ENCODE peak calls at places on chromosome 10, in seven cellular contexts. One of them, this sample, is unnamed.
A peak's percentile ranks its signal among the peaks of the same experiment; 100 is the strongest.

GRCh38 chr10:127398140-127398966 is 150.8 kb upstream of the NPS start:
- DNase-seq in esophagus squamous epithelium: no peak
- DNase-seq in Peyer's patch: no peak
- DNase-seq in pancreas: no peak
- DNase-seq in Panc1: no peak
- DNase-seq in SJSA1: peak; percentile 44
- DNase-seq in effector memory CD4-positive, alpha-beta T cell: no peak
- DNase-seq in this sample: no peak

GRCh38 chr10:18478354-18478753 is 173.0 kb downstream of the NSUN6 start:
- DNase-seq in effector memory CD4-positive, alpha-beta T cell: no peak
- DNase-seq in Peyer's patch: no peak
- DNase-seq in Panc1: no peak
- DNase-seq in esophagus squamous epithelium: no peak
- DNase-seq in SJSA1: no peak
- DNase-seq in pancreas: no peak
- DNase-seq in this sample: no peak

GRCh38 chr10:131855763-131856401 is 44.9 kb upstream of the PPP2R2D start:
- DNase-seq in SJSA1: no peak
- DNase-seq in Panc1: no peak
- DNase-seq in esophagus squamous epithelium: no peak
- DNase-seq in Peyer's patch: peak; percentile 34
- DNase-seq in effector memory CD4-positive, alpha-beta T cell: no peak
- DNase-seq in pancreas: peak; percentile 55
- DNase-seq in this sample: no peak

GRCh38 chr10:60099998-60100747 is 193.8 kb upstream of the CCDC6 start:
- DNase-seq in effector memory CD4-positive, alpha-beta T cell: no peak
- DNase-seq in Panc1: no peak
- DNase-seq in Peyer's patch: no peak
- DNase-seq in esophagus squamous epithelium: no peak
- DNase-seq in SJSA1: peak; percentile 28
- DNase-seq in pancreas: no peak
- DNase-seq in this sample: peak; percentile 27

GRCh38 chr10:120810298-120810697 is 40.9 kb upstream of the WDR11 start:
- DNase-seq in Peyer's patch: no peak
- DNase-seq in pancreas: no peak
- DNase-seq in effector memory CD4-positive, alpha-beta T cell: no peak
- DNase-seq in esophagus squamous epithelium: no peak
- DNase-seq in Panc1: no peak
- DNase-seq in SJSA1: no peak
- DNase-seq in this sample: no peak

GRCh38 chr10:18875480-18875879 is 173.1 kb upstream of the MALRD1 start:
- DNase-seq in Peyer's patch: no peak
- DNase-seq in pancreas: no peak
- DNase-seq in esophagus squamous epithelium: no peak
- DNase-seq in effector memory CD4-positive, alpha-beta T cell: no peak
- DNase-seq in Panc1: no peak
- DNase-seq in SJSA1: no peak
- DNase-seq in this sample: no peak

GRCh38 chr10:32377458-32378370 is 30.8 kb upstream of the EPC1 start:
- DNase-seq in pancreas: no peak
- DNase-seq in esophagus squamous epithelium: no peak
- DNase-seq in SJSA1: peak; percentile 68
- DNase-seq in Peyer's patch: no peak
- DNase-seq in Panc1: no peak
- DNase-seq in effector memory CD4-positive, alpha-beta T cell: peak; percentile 27
- DNase-seq in this sample: no peak

GRCh38 chr10:132519382-132520146 is 18.0 kb upstream of the INPP5A start:
- DNase-seq in Panc1: no peak
- DNase-seq in effector memory CD4-positive, alpha-beta T cell: no peak
- DNase-seq in SJSA1: no peak
- DNase-seq in esophagus squamous epithelium: no peak
- DNase-seq in pancreas: peak; percentile 80
- DNase-seq in Peyer's patch: peak; percentile 46
- DNase-seq in this sample: no peak

GRCh38 chr10:15201589-15202300 is 33.3 kb upstream of the NMT2 start:
- DNase-seq in Panc1: no peak
- DNase-seq in SJSA1: peak; percentile 83
- DNase-seq in Peyer's patch: no peak
- DNase-seq in esophagus squamous epithelium: no peak
- DNase-seq in pancreas: no peak
- DNase-seq in effector memory CD4-positive, alpha-beta T cell: no peak
- DNase-seq in this sample: no peak

GRCh38 chr10:24238527-24239247 is 29.7 kb downstream of the KIAA1217 start:
- DNase-seq in SJSA1: no peak
- DNase-seq in Peyer's patch: no peak
- DNase-seq in effector memory CD4-positive, alpha-beta T cell: no peak
- DNase-seq in pancreas: no peak
- DNase-seq in Panc1: no peak
- DNase-seq in esophagus squamous epithelium: no peak
- DNase-seq in this sample: no peak

GRCh38 chr10:5544216-5544805 is 19.6 kb downstream of the CALML3 start:
- DNase-seq in effector memory CD4-positive, alpha-beta T cell: no peak
- DNase-seq in esophagus squamous epithelium: no peak
- DNase-seq in Peyer's patch: peak; percentile 28
- DNase-seq in Panc1: no peak
- DNase-seq in pancreas: no peak
- DNase-seq in SJSA1: no peak
- DNase-seq in this sample: no peak

GRCh38 chr10:110664483-110665420 is 20.6 kb downstream of the RBM20 start:
- DNase-seq in effector memory CD4-positive, alpha-beta T cell: no peak
- DNase-seq in SJSA1: peak; percentile 90
- DNase-seq in pancreas: no peak
- DNase-seq in Panc1: peak; percentile 64
- DNase-seq in Peyer's patch: no peak
- DNase-seq in esophagus squamous epithelium: no peak
- DNase-seq in this sample: no peak
- H3K27ac ChIP-seq in effector memory CD4-positive, alpha-beta T cell: no peak overlapping the region
- H3K27ac ChIP-seq in SJSA1: peak overlapping the region; percentile 73
- H3K27ac ChIP-seq in pancreas: no peak overlapping the region
- H3K27ac ChIP-seq in Panc1: no peak overlapping the region
- H3K27ac ChIP-seq in Peyer's patch: no peak overlapping the region
- H3K27ac ChIP-seq in esophagus squamous epithelium: no peak overlapping the region
- H3K27ac ChIP-seq in this sample: no peak overlapping the region

DNA sequence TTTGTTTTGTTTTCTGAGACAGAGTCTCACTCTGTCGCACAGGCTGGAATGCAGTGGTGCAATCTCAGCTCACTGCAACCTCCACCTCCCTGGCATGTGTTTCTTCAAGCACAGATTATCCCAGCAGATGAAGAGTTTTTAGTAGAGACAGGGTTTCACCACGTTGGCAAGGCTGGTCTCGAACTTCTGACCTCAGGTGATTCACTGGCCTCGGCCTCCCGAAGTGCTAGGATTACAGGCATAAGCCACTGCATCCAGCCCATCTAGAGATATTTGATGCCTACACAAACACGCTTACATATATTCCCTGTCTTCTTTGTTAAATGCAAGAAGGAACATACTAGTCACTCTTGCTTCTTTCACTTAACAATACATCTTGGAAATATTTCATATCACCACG is 5.9 kb upstream of the PTF1A start:
- DNase-seq in pancreas: no peak
- DNase-seq in Peyer's patch: no peak
- DNase-seq in esophagus squamous epithelium: no peak
- DNase-seq in Panc1: no peak
- DNase-seq in effector memory CD4-positive, alpha-beta T cell: no peak
- DNase-seq in SJSA1: no peak
- DNase-seq in this sample: no peak
- H3K4me1 ChIP-seq in pancreas: peaks cover 5% of the 10 kb centered on the region
- H3K4me1 ChIP-seq in Peyer's patch: no peaks in the 10 kb centered on the region
- H3K4me1 ChIP-seq in esophagus squamous epithelium: no peaks in the 10 kb centered on the region
- H3K4me1 ChIP-seq in Panc1: no peaks in the 10 kb centered on the region
- H3K4me1 ChIP-seq in effector memory CD4-positive, alpha-beta T cell: no peaks in the 10 kb centered on the region
- H3K4me1 ChIP-seq in SJSA1: no peaks in the 10 kb centered on the region
- H3K4me1 ChIP-seq in this sample: peaks cover 2% of the 10 kb centered on the region

DNA sequence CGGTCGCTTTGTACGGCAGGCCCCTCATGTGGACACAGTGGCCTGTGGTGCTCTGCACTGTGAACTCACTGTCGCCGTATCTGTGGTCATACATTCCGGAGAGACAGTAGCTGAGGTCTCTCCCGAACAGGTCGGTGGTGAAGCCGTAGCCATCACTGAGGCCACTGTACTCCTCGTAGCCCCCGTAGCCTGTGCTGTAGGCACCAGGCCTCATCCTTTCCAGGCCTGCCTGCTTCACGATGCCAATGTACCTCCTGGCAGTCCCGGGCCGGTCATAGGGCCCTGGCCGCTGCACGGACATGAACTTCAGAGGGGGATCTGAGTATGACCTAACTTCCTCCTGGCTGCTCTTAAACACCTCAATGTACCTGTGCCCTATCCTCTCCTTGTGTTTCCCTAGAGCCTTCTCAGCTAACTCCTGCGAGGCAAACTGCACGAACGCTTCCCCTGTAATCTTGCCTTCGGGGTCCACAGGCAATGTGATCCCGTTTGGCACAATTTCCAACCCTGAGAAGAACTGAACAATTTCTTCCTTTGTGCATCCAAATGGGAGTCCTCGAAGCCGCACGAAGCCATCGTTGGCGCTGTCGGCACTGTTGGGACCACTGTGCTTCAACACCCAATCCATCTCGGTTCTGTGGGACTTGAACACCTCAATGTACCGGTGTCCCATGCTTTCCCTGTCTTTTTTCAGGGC is 15.7 kb downstream of the FXYD4 start:
- DNase-seq in esophagus squamous epithelium: no peak
- DNase-seq in SJSA1: no peak
- DNase-seq in Peyer's patch: peak; percentile 40
- DNase-seq in pancreas: peak; percentile 58
- DNase-seq in Panc1: no peak
- DNase-seq in effector memory CD4-positive, alpha-beta T cell: no peak
- DNase-seq in this sample: no peak
- H3K36me3 ChIP-seq in esophagus squamous epithelium: peaks cover 76% of the 10 kb centered on the region
- H3K36me3 ChIP-seq in SJSA1: peaks cover 74% of the 10 kb centered on the region
- H3K36me3 ChIP-seq in Peyer's patch: no peaks in the 10 kb centered on the region
- H3K36me3 ChIP-seq in pancreas: peaks cover 30% of the 10 kb centered on the region
- H3K36me3 ChIP-seq in Panc1: peaks cover 51% of the 10 kb centered on the region
- H3K36me3 ChIP-seq in effector memory CD4-positive, alpha-beta T cell: peaks cover 69% of the 10 kb centered on the region
- H3K36me3 ChIP-seq in this sample: peaks cover 34% of the 10 kb centered on the region

GRCh38 chr10:79300711-79301110 is 46.6 kb upstream of the PPIF start:
- DNase-seq in pancreas: peak; percentile 58
- DNase-seq in Peyer's patch: no peak
- DNase-seq in effector memory CD4-positive, alpha-beta T cell: no peak
- DNase-seq in SJSA1: no peak
- DNase-seq in Panc1: no peak
- DNase-seq in esophagus squamous epithelium: no peak
- DNase-seq in this sample: no peak
- H3K27ac ChIP-seq in pancreas: no peak overlapping the region
- H3K27ac ChIP-seq in Peyer's patch: no peak overlapping the region
- H3K27ac ChIP-seq in effector memory CD4-positive, alpha-beta T cell: no peak overlapping the region
- H3K27ac ChIP-seq in SJSA1: no peak overlapping the region
- H3K27ac ChIP-seq in Panc1: no peak overlapping the region
- H3K27ac ChIP-seq in esophagus squamous epithelium: no peak overlapping the region
- H3K27ac ChIP-seq in this sample: no peak overlapping the region

DNA sequence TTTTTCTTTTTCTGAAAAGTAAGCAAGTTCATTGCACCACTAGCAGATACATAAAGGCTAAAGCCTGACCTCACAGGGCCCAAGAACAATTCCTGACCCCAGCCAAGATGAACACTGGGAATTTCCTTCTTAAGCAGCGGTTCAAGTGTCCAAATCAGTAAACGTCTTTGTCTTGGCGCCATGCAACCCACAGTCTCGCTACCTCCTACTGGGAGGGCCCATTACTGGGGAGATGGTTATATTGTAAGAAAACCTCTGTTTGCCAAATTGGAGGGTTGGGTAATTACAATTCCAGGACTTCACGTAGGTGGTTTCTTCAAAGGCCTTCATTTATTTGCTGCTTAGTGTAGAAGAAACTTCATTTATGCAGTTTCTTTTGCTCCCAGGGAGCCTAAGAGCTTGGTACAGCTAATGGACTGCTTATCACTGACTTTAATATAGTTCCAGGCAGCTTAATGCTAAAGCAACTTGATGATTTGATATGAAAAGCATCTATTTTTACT is 58.3 kb upstream of the ADRB1 start:
- DNase-seq in esophagus squamous epithelium: no peak
- DNase-seq in Peyer's patch: no peak
- DNase-seq in Panc1: no peak
- DNase-seq in SJSA1: no peak
- DNase-seq in effector memory CD4-positive, alpha-beta T cell: no peak
- DNase-seq in pancreas: no peak
- DNase-seq in this sample: no peak
- H3K4me1 ChIP-seq in esophagus squamous epithelium: no peaks in the 10 kb centered on the region
- H3K4me1 ChIP-seq in Peyer's patch: peaks cover 1% of the 10 kb centered on the region
- H3K4me1 ChIP-seq in Panc1: no peaks in the 10 kb centered on the region
- H3K4me1 ChIP-seq in SJSA1: no peaks in the 10 kb centered on the region
- H3K4me1 ChIP-seq in effector memory CD4-positive, alpha-beta T cell: peaks cover 4% of the 10 kb centered on the region
- H3K4me1 ChIP-seq in pancreas: peaks cover 4% of the 10 kb centered on the region
- H3K4me1 ChIP-seq in this sample: no peaks in the 10 kb centered on the region

GRCh38 chr10:95651346-95652115 is 5.0 kb downstream of the ALDH18A1 start:
- DNase-seq in pancreas: no peak
- DNase-seq in SJSA1: no peak
- DNase-seq in Peyer's patch: no peak
- DNase-seq in esophagus squamous epithelium: no peak
- DNase-seq in Panc1: no peak
- DNase-seq in effector memory CD4-positive, alpha-beta T cell: no peak
- DNase-seq in this sample: no peak
- H3K36me3 ChIP-seq in pancreas: no peaks in the 10 kb centered on the region
- H3K36me3 ChIP-seq in SJSA1: peaks cover 43% of the 10 kb centered on the region
- H3K36me3 ChIP-seq in Peyer's patch: peaks cover 4% of the 10 kb centered on the region
- H3K36me3 ChIP-seq in esophagus squamous epithelium: peaks cover 66% of the 10 kb centered on the region
- H3K36me3 ChIP-seq in Panc1: peaks cover 3% of the 10 kb centered on the region
- H3K36me3 ChIP-seq in effector memory CD4-positive, alpha-beta T cell: peaks cover 7% of the 10 kb centered on the region
- H3K36me3 ChIP-seq in this sample: peaks cover 9% of the 10 kb centered on the region

GRCh38 chr10:100024741-100025140 is 15.0 kb upstream of the DNMBP start:
- DNase-seq in esophagus squamous epithelium: no peak
- DNase-seq in Peyer's patch: no peak
- DNase-seq in effector memory CD4-positive, alpha-beta T cell: no peak
- DNase-seq in SJSA1: no peak
- DNase-seq in pancreas: no peak
- DNase-seq in Panc1: no peak
- DNase-seq in this sample: no peak

GRCh38 chr10:100020161-100020882 is 10.6 kb upstream of the DNMBP start:
- DNase-seq in Peyer's patch: no peak
- DNase-seq in SJSA1: no peak
- DNase-seq in esophagus squamous epithelium: no peak
- DNase-seq in effector memory CD4-positive, alpha-beta T cell: no peak
- DNase-seq in Panc1: no peak
- DNase-seq in pancreas: no peak
- DNase-seq in this sample: no peak

GRCh38 chr10:100021322-100021721 is 11.6 kb upstream of the DNMBP start:
- DNase-seq in Peyer's patch: no peak
- DNase-seq in effector memory CD4-positive, alpha-beta T cell: no peak
- DNase-seq in Panc1: no peak
- DNase-seq in SJSA1: no peak
- DNase-seq in pancreas: no peak
- DNase-seq in esophagus squamous epithelium: no peak
- DNase-seq in this sample: no peak

GRCh38 chr10:100020883-100021248 is 11.1 kb upstream of the DNMBP start:
- DNase-seq in effector memory CD4-positive, alpha-beta T cell: no peak
- DNase-seq in SJSA1: no peak
- DNase-seq in Peyer's patch: no peak
- DNase-seq in Panc1: no peak
- DNase-seq in pancreas: peak; percentile 41
- DNase-seq in esophagus squamous epithelium: no peak
- DNase-seq in this sample: no peak

DNA sequence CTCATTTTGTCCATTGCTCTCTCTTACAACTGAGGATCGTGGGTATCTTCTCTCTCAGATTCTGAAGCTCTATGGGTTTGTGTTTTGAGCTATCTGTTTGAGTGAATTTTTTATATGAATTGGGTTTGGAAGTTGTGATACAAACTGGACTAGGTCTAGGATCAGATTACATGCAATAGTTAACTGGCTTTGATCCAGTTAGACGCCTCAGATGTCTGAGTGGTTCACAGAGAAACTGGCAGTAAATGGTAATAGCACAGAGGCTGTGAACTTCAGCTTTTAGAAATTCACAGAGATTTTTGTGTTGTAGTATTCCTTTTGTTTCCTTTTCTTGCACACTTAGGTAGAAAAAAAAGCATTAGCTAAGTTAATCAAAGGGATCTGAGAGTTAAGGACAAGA is 12.7 kb upstream of the DNMBP start:
- DNase-seq in SJSA1: no peak
- DNase-seq in pancreas: no peak
- DNase-seq in effector memory CD4-positive, alpha-beta T cell: no peak
- DNase-seq in Panc1: no peak
- DNase-seq in esophagus squamous epithelium: no peak
- DNase-seq in Peyer's patch: no peak
- DNase-seq in this sample: no peak
- H3K27ac ChIP-seq in SJSA1: no peak overlapping the region
- H3K27ac ChIP-seq in pancreas: no peak overlapping the region
- H3K27ac ChIP-seq in effector memory CD4-positive, alpha-beta T cell: no peak overlapping the region
- H3K27ac ChIP-seq in Panc1: no peak overlapping the region
- H3K27ac ChIP-seq in esophagus squamous epithelium: no peak overlapping the region
- H3K27ac ChIP-seq in Peyer's patch: no peak overlapping the region
- H3K27ac ChIP-seq in this sample: no peak overlapping the region

This sample was measured in iPS DF 6.9.